ENCODE peak calls at places on chromosome 13, in five cellular contexts. H, F, M, T and A are unnamed samples.

GRCh38 chr13:108263961-108264360 is 5.6 kb upstream of the TNFSF13B start:
- DNase-seq in H (no peak), F (no peak), M (no peak), T (no peak), A (no peak)

GRCh38 chr13:112822851-112823250 is 133.0 kb downstream of the ATP11A start:
- DNase-seq in H (peak; percentile 3), F (no peak), M (no peak), T (no peak), A (no peak)

GRCh38 chr13:95226476-95226875 is 74.8 kb downstream of the ABCC4 start:
- DNase-seq in H (no peak), F (no peak), M (no peak), T (no peak), A (no peak)

GRCh38 chr13:80276371-80277289 is 64.3 kb downstream of the SPRY2 start:
- DNase-seq in H (no peak), F (peak; percentile 53), M (no peak), T (no peak), A (no peak)

GRCh38 chr13:43514326-43514725 is 272.4 kb downstream of the ENOX1 start:
- DNase-seq in H (no peak), F (no peak), M (no peak), T (no peak), A (no peak)

GRCh38 chr13:95754069-95754468 is 77.1 kb downstream of the DNAJC3 start:
- DNase-seq in H (no peak), F (no peak), M (no peak), T (no peak), A (no peak)

GRCh38 chr13:111344471-111345191 is 24.2 kb downstream of the TEX29 start:
- DNase-seq in H (no peak), F (peak; percentile 92), M (no peak), T (peak; percentile 95), A (peak; percentile 23)

GRCh38 chr13:57557979-57558529 is 73.5 kb upstream of the PCDH17 start:
- DNase-seq in H (no peak), F (peak; percentile 80), M (no peak), T (no peak), A (no peak)

GRCh38 chr13:42894765-42895181 is 97.3 kb downstream of the EPSTI1 start:
- DNase-seq in H (no peak), F (no peak), M (peak; percentile 46), T (no peak), A (peak; percentile 10)

GRCh38 chr13:37934339-37935191 is 65.0 kb upstream of the TRPC4 start:
- DNase-seq in H (no peak), F (peak; percentile 44), M (peak; percentile 56), T (peak; percentile 42), A (no peak)

GRCh38 chr13:26025196-26025595 is 26.6 kb downstream of the SHISA2 start:
- DNase-seq in H (no peak), F (peak; percentile 56), M (no peak), T (peak; percentile 58), A (no peak)

GRCh38 chr13:95276119-95276505 is 25.1 kb downstream of the ABCC4 start:
- DNase-seq in H (no peak), F (no peak), M (no peak), T (no peak), A (no peak)

GRCh38 chr13:23899555-23899954 is 2.3 kb upstream of the C1QTNF9B start:
- DNase-seq in H (peak; percentile 37), F (peak; percentile 49), M (no peak), T (no peak), A (peak; percentile 32)

DNA sequence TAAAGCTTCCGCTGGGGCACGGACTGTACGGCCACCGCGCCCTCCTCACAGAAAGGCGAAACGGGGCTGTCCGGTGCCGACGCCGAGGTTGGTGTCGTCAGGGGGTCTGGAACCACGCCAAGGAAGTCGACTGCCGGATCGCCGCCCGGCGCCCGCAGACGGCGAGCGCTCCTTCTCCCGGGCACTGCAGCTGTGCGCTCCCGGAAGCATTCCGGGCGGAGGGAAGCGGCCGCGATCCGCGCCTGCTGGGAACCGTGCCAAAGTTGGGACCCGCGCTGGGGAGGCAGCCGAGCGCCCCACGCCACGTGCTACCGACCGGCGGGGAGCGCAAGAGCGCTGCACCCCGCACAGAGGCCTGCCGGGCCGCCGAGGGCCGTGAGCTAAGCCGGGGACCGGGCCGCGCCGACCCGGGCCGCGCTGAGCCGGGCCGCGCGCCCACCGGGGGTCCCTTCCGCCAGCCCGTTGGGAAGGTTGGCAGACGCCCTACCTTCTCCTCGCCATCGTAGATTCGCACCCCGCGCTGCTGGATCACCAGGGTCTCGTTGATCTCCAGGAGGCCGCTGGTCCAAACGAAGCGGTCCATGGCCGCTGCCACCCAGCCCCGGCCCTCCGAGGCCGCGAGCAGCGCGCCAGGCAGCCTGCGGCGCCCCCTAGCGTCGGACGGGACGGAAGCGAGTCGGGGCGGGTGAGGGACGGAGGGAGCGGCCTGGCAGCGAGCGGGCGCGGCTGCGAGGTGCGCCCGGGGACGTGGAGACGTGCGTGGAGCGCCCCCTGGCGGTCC is at the start of gene VPS36:
- DNase-seq in H (peak; percentile 95), F (peak; percentile 97), M (peak; percentile 95), T (peak; percentile 94), A (peak; percentile 85)
- TF ChIP-seq CTCF in H (peak; percentile 100), F (peak; percentile 96), M (peak; percentile 100), T (peak; percentile 100), A (peak; percentile 99)

DNA sequence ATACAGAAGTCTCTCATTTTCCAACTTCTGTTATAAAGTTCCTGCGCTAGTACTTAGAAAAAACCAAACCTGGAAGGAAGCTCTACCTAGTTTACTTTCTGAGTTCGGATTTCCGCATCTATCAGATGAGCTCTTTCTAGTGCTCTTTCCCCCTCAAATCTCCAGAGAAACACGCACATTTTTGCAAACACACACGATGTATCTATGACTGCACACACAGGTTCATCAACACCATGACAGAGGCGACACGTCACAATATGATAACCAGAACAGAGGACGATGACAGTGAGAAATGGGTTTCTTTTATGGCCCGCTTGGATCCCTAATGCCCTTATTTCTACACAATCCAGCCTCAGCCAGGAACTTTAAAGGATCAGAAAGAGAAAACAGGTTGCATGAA is 612 bp upstream of the LRRC63 start:
- DNase-seq in H (no peak), F (peak; percentile 22), M (no peak), T (no peak), A (peak; percentile 9)
- H3K27ac ChIP-seq in H (peak overlapping the region; percentile 27), F (no peak overlapping the region), M (no peak overlapping the region), T (no peak overlapping the region), A (no peak overlapping the region)

GRCh38 chr13:39656325-39656677 is 839 bp downstream of the COG6 start:
- DNase-seq in H (no peak), F (peak; percentile 3), M (no peak), T (no peak), A (no peak)

GRCh38 chr13:39655041-39655568 is 357 bp upstream of the COG6 start:
- DNase-seq in H (no peak), F (no peak), M (no peak), T (no peak), A (no peak)

DNA sequence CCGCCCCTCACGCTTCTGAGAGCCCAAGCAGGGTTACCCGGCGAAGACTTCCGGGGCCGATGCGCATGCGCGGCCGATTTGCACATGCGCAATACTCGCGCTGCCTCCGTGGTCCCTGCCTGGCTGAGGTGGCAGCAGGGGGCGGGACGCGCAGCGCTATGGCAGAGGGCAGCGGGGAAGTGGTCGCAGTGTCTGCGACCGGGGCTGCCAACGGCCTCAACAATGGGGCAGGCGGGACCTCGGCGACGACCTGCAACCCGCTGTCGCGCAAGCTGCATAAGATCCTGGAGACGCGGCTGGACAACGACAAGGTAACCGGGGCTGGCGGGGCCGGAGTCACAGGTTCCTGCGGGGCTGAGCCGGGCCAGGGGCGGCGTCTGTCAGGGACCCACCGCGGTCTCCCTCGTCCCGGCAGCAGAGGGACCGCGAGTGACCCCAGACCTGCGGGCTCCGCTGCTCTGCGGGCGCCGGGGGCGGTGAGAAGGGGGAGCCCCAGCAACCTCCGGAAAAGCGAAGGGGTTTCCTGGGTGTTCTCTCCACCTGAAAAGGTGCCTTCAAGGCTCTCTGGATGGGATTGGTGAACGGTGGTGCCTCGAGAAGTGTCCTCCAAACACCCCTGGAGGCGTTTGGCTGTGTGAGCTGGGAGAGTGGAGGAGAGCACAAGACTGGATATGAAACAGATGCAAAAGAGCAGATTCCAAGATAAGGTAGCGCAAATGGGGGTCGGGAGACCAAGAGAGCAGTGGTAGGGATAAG is at the start of gene COG6:
- DNase-seq in H (peak; percentile 87), F (peak; percentile 93), M (peak; percentile 93), T (peak; percentile 95), A (peak; percentile 83)
- TF ChIP-seq CTCF in H (peak; percentile 8), F (peak; percentile 25), M (peak; percentile 9), T (peak; percentile 9), A (no peak)

DNA sequence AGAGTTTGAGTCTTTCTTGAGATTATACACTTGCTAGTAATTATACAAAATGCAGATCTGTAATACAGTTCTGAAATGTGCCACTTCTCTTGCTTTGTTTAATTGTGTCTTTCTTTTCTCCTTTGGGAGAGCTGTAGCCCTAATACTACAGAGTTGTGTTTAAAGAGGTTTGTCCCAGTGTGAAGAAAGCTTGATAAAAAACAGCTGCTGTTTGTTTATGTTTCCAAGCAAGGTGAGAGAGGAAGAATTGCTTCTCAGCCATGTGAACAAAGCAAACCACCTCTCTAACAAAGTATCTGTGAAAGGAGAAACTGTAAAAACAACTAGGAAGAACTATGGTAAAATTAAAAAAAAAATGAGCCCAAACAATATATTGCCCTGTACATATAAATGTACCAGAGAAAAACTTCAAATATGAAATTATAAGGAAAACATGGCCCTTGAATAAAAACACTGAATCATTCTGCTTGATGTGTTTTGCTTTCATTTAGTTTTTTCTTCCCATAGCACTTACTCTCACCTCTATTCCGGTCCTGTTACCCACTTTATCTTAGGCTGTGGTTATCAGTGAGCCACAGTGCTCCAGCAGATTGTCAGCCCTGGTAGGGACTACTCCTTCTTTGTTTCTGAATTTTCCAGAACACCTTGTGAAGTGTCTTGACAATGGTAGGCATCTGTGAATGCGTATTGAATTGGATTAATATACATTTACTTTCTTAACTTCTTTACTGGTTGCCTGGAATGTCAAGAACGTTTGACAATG is 257.1 kb downstream of the MTUS2 start:
- DNase-seq in H (no peak), F (no peak), M (no peak), T (no peak), A (no peak)
- H3K27ac ChIP-seq in H (no peak overlapping the region), F (no peak overlapping the region), M (no peak overlapping the region), T (no peak overlapping the region), A (no peak overlapping the region)

GRCh38 chr13:49679244-49679643 is 12.0 kb downstream of the EBPL start:
- DNase-seq in H (no peak), F (no peak), M (no peak), T (no peak), A (no peak)
- TF ChIP-seq CTCF in H (no peak), F (peak; percentile 27), M (no peak), T (no peak), A (no peak)